ENCODE peak calls at places on chromosomes 1 and 21, in four cellular contexts. H is K562, S is GM12878, I is HepG2. X is an unnamed sample.

GRCh38 chr1:205279986-205280385 is 41.6 kb downstream of the NUAK2 start:
- DNase-seq in H (no peak), S (no peak), I (no peak), X (no peak)

GRCh38 chr1:63928197-63929105 is 154.6 kb downstream of the ROR1 start:
- DNase-seq in H (no peak), S (no peak), I (no peak), X (no peak)

GRCh38 chr1:43651188-43651587 is 1.2 kb downstream of the KDM4A start:
- DNase-seq in H (peak), S (no peak), I (no peak), X (no peak)

GRCh38 chr1:99707535-99708142 is 58.8 kb downstream of the FRRS1 start:
- DNase-seq in H (peak), S (peak), I (peak), X (peak)

GRCh38 chr1:3452866-3453175 is 1.6 kb upstream of the ARHGEF16 start:
- DNase-seq in H (no peak), S (no peak), I (no peak), X (no peak)

GRCh38 chr1:6470132-6471085 is 4.4 kb upstream of the TNFRSF25 start:
- DNase-seq in H (peak), S (no peak), I (no peak), X (peak)

GRCh38 chr1:200334661-200335256 is 75.1 kb downstream of the ZNF281 start:
- DNase-seq in H (no peak), S (no peak), I (peak), X (no peak)

GRCh38 chr1:26307363-26307781 is 936 bp upstream of the UBXN11 start:
- DNase-seq in H (no peak), S (no peak), I (no peak), X (no peak)

GRCh38 chr1:216670118-216670870 is 52.9 kb downstream of the ESRRG start:
- DNase-seq in H (no peak), S (no peak), I (peak), X (no peak)

GRCh38 chr1:176794897-176795508 is 332.0 kb downstream of the PAPPA2 start:
- DNase-seq in H (no peak), S (no peak), I (no peak), X (no peak)

GRCh38 chr1:53369034-53369750 is 41.3 kb upstream of the LRP8 start:
- DNase-seq in H (no peak), S (no peak), I (no peak), X (no peak)

GRCh38 chr21:41071410-41071809 is 96.5 kb upstream of the BACE2 start:
- DNase-seq in H (no peak), S (no peak), I (no peak), X (peak)

GRCh38 chr1:32650752-32651460 is at the start of gene RBBP4:
- DNase-seq in H (peak), S (peak), I (peak), X (peak)

GRCh38 chr1:51063121-51063520 is 38.9 kb upstream of the C1orf185 start:
- DNase-seq in H (no peak), S (no peak), I (no peak), X (no peak)

GRCh38 chr1:168110896-168111545 is 25.7 kb downstream of the GPR161 start:
- DNase-seq in H (no peak), S (no peak), I (no peak), X (no peak)

GRCh38 chr1:59354754-59355337 is 58.0 kb downstream of the FGGY start:
- DNase-seq in H (no peak), S (no peak), I (no peak), X (no peak)

GRCh38 chr1:109274533-109275476 is 8.1 kb downstream of the PSRC1 start:
- DNase-seq in H (peak), S (no peak), I (peak), X (no peak)

GRCh38 chr1:154755858-154756730 is 114.0 kb downstream of the KCNN3 start:
- DNase-seq in H (no peak), S (no peak), I (no peak), X (no peak)

GRCh38 chr1:31753623-31754349 is 10.4 kb downstream of the ADGRB2 start:
- DNase-seq in H (no peak), S (no peak), I (no peak), X (no peak)

GRCh38 chr1:98322966-98323365 is 338.6 kb upstream of the SNX7 start:
- DNase-seq in H (no peak), S (no peak), I (no peak), X (no peak)

GRCh38 chr21:45393021-45393420 is 11.9 kb upstream of the COL18A1 start:
- DNase-seq in H (no peak), S (no peak), I (no peak), X (no peak)

GRCh38 chr1:67347688-67348472 is 40.2 kb downstream of the IL12RB2 start:
- DNase-seq in H (peak), S (no peak), I (peak), X (peak)

GRCh38 chr1:39420493-39420892 is 70.9 kb upstream of the BMP8A start:
- DNase-seq in H (no peak), S (no peak), I (no peak), X (no peak)

GRCh38 chr1:34212673-34213072 is 36.0 kb downstream of the C1orf94 start:
- DNase-seq in H (no peak), S (no peak), I (no peak), X (no peak)

GRCh38 chr1:117682372-117682771 is 76.5 kb downstream of the TENT5C start:
- DNase-seq in H (no peak), S (no peak), I (no peak), X (no peak)

GRCh38 chr1:156126701-156127534 is 12.4 kb downstream of the LMNA start:
- DNase-seq in H (no peak), S (peak), I (no peak), X (no peak)

GRCh38 chr1:60449876-60450275 is 376.3 kb upstream of the C1orf87 start:
- DNase-seq in H (no peak), S (no peak), I (no peak), X (no peak)

GRCh38 chr1:9115656-9116205 is 13.2 kb downstream of the GPR157 start:
- DNase-seq in H (no peak), S (no peak), I (no peak), X (no peak)

GRCh38 chr21:45889961-45890360 is 91.6 kb upstream of the COL6A1 start:
- DNase-seq in H (no peak), S (no peak), I (no peak), X (no peak)

GRCh38 chr1:19758227-19758830 is 41.4 kb downstream of the TMCO4 start:
- DNase-seq in H (no peak), S (no peak), I (no peak), X (no peak)

GRCh38 chr1:165532053-165532452 is 11.7 kb upstream of the LRRC52 start:
- DNase-seq in H (no peak), S (no peak), I (no peak), X (no peak)

DNA sequence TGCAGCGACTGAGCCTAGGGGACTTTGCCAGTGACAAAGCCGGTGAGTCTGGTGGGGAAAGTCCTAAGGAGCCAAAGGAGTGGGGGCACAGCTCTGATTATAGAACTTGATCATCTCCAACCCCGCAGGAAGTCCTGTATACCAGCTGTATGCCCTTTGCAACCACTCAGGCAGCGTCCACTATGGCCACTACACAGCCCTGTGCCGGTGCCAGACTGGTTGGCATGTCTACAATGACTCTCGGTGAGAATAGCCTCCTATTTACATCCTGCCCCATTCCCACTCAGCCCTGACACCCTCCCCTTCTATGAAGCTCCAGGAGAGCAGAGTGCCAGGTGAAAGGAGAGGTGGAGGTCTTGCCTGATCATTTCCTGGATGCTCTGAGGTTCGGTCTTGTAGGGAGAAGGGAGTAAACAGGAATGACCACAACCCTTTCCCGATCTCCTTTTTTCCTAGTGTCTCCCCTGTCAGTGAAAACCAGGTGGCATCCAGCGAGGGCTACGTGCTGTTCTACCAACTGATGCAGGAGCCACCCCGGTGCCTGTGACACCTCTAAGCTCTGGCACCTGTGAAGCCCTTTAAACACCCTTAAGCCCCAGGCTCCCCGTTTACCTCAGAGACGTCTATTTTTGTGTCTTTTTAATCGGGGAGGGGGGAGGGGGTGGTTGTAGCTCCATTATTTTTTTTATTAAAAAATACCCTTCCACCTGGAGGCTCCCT is 1.2 kb upstream of the PPOX start:
- DNase-seq in H (no peak), S (no peak), I (no peak), X (no peak)
- TF ChIP-seq CREM in H (no peak), S (no peak), I (no peak), X (no peak)

DNA sequence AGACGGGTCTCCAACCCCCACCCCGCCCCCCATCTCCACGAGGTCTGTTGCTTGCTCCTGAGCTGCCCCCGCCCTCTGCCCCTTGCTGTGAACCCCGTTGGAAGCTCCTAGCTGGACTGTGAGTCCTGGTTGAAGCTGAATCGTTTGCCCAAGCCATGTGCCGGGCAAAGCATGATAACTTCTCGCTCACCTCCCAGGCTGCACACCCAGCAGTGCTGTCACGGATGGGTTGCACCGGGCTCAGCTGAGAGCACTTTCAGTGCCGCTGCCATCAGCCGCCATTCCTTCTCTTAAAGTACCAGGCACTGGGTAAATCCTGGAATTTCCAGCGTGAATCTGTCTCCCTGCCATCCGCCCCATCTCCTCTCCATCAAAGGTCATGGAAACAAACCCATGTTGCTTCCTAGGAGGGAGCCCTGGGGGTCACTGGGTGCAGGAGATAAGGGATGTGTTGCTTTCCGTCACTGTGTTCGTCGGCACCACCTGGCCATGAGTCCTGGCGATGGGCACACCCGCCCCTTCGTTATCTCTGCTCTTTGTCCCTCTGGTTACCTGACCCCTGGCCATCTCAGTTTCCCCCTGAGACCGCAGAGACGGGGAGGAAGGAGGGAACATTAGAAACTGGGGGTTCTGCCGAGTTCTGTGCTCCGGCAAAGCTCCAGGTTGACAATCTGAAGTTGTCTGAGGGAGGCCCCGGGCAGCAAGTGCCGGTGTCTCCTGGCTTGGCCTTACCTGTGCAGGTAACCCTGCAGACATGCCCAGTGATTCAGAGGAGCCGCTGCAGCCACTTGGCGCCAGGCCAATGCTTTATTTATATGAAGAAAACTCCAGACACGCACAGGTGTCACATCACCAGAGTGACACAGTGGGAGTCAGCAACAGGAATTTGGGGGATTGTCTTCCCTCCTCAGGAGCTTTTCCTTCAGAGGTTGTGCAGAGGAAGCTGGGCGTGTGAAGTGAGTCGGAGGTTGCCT is 2.7 kb downstream of the PDE9A start:
- DNase-seq in H (no peak), S (no peak), I (no peak), X (peak)
- TF ChIP-seq ATF3 in H (no peak), S (no peak), I (no peak), X (no peak)

GRCh38 chr21:42313501-42313969 is 1.7 kb downstream of the TFF3 start:
- DNase-seq in H (no peak), S (no peak), I (peak), X (peak)

GRCh38 chr21:42315296-42315891 is at the start of gene TFF3:
- DNase-seq in H (no peak), S (no peak), I (peak), X (no peak)

GRCh38 chr21:42316891-42317290 is 1.7 kb upstream of the TFF3 start:
- DNase-seq in H (no peak), S (no peak), I (no peak), X (no peak)

GRCh38 chr21:42312626-42313104 is 2.5 kb downstream of the TFF3 start:
- DNase-seq in H (no peak), S (no peak), I (no peak), X (no peak)

GRCh38 chr21:42314616-42315295 is 453 bp downstream of the TFF3 start:
- DNase-seq in H (no peak), S (no peak), I (peak), X (no peak)
- TF ChIP-seq CREM in H (no peak), S (no peak), I (no peak), X (no peak)

GRCh38 chr1:116515702-116516101 is 55.1 kb downstream of the CD58 start:
- DNase-seq in H (no peak), S (no peak), I (no peak), X (no peak)
- TF ChIP-seq ATF3 in H (no peak), S (no peak), I (no peak), X (no peak)

X was measured in WTC11.